ENCODE peak calls at places on chromosome 21, in four cellular contexts. One of them, this sample, is unnamed.

GRCh38 chr21:29078884-29079765 is 5.7 kb upstream of the CCT8 start:
- DNase-seq in A549: no peak
- DNase-seq in endodermal cell: no peak
- DNase-seq in astrocyte of the cerebellum: no peak
- DNase-seq in this sample: no peak

GRCh38 chr21:36916718-36917117 is 49.8 kb downstream of the HLCS start:
- DNase-seq in A549: no peak
- DNase-seq in endodermal cell: no peak
- DNase-seq in astrocyte of the cerebellum: no peak
- DNase-seq in this sample: no peak

GRCh38 chr21:35525443-35525842 is 476.3 kb upstream of the RUNX1 start:
- DNase-seq in A549: no peak
- DNase-seq in endodermal cell: no peak
- DNase-seq in astrocyte of the cerebellum: no peak
- DNase-seq in this sample: no peak

GRCh38 chr21:16243396-16243795 is 513.6 kb downstream of the USP25 start:
- DNase-seq in A549: no peak
- DNase-seq in endodermal cell: no peak
- DNase-seq in astrocyte of the cerebellum: no peak
- DNase-seq in this sample: no peak

GRCh38 chr21:40846566-40847411 is at the start of gene DSCAM:
- DNase-seq in A549: no peak
- DNase-seq in endodermal cell: peak; percentile 86
- DNase-seq in astrocyte of the cerebellum: no peak
- DNase-seq in this sample: no peak

GRCh38 chr21:45989355-45990048 is 7.9 kb downstream of the COL6A1 start:
- DNase-seq in A549: no peak
- DNase-seq in endodermal cell: no peak
- DNase-seq in astrocyte of the cerebellum: no peak
- DNase-seq in this sample: no peak

GRCh38 chr21:46649356-46649755 is 13.9 kb downstream of the PRMT2 start:
- DNase-seq in A549: no peak
- DNase-seq in endodermal cell: no peak
- DNase-seq in astrocyte of the cerebellum: no peak
- DNase-seq in this sample: no peak

GRCh38 chr21:19850157-19850556 is 1148.1 kb upstream of the NCAM2 start:
- DNase-seq in A549: no peak
- DNase-seq in endodermal cell: no peak
- DNase-seq in astrocyte of the cerebellum: no peak
- DNase-seq in this sample: no peak

GRCh38 chr21:29221259-29221744 is 77.4 kb upstream of the BACH1 start:
- DNase-seq in A549: no peak
- DNase-seq in endodermal cell: no peak
- DNase-seq in astrocyte of the cerebellum: peak; percentile 85
- DNase-seq in this sample: no peak

GRCh38 chr21:35882791-35883240 is 177.5 kb downstream of the SETD4 start:
- DNase-seq in A549: no peak
- DNase-seq in endodermal cell: no peak
- DNase-seq in astrocyte of the cerebellum: peak; percentile 11
- DNase-seq in this sample: no peak

GRCh38 chr21:36463204-36463603 is 16.7 kb downstream of the CLDN14 start:
- DNase-seq in A549: no peak
- DNase-seq in endodermal cell: no peak
- DNase-seq in astrocyte of the cerebellum: no peak
- DNase-seq in this sample: no peak

GRCh38 chr21:45991606-45992301 is 10.2 kb downstream of the COL6A1 start:
- DNase-seq in A549: no peak
- DNase-seq in endodermal cell: peak; percentile 29
- DNase-seq in astrocyte of the cerebellum: no peak
- DNase-seq in this sample: no peak

GRCh38 chr21:21415741-21416140 is 417.5 kb downstream of the NCAM2 start:
- DNase-seq in A549: no peak
- DNase-seq in endodermal cell: no peak
- DNase-seq in astrocyte of the cerebellum: no peak
- DNase-seq in this sample: no peak

GRCh38 chr21:38057626-38058025 is 141.4 kb upstream of the KCNJ6 start:
- DNase-seq in A549: no peak
- DNase-seq in endodermal cell: no peak
- DNase-seq in astrocyte of the cerebellum: no peak
- DNase-seq in this sample: no peak

GRCh38 chr21:29130234-29130993 is at the start of gene MAP3K7CL:
- DNase-seq in A549: no peak
- DNase-seq in endodermal cell: no peak
- DNase-seq in astrocyte of the cerebellum: peak; percentile 100
- DNase-seq in this sample: peak; percentile 66

GRCh38 chr21:15964181-15964855 is 234.5 kb downstream of the USP25 start:
- DNase-seq in A549: no peak
- DNase-seq in endodermal cell: no peak
- DNase-seq in astrocyte of the cerebellum: peak; percentile 19
- DNase-seq in this sample: peak; percentile 3

GRCh38 chr21:36155603-36156338 is 853 bp upstream of the DOP1B start:
- DNase-seq in A549: no peak
- DNase-seq in endodermal cell: peak; percentile 68
- DNase-seq in astrocyte of the cerebellum: no peak
- DNase-seq in this sample: no peak

GRCh38 chr21:15966216-15966615 is 236.4 kb downstream of the USP25 start:
- DNase-seq in A549: no peak
- DNase-seq in endodermal cell: no peak
- DNase-seq in astrocyte of the cerebellum: no peak
- DNase-seq in this sample: no peak

GRCh38 chr21:15731243-15731613 is 1.4 kb downstream of the USP25 start:
- DNase-seq in A549: peak; percentile 17
- DNase-seq in endodermal cell: no peak
- DNase-seq in astrocyte of the cerebellum: no peak
- DNase-seq in this sample: peak; percentile 62

GRCh38 chr21:46347203-46347550 is 23.2 kb downstream of the PCNT start:
- DNase-seq in A549: no peak
- DNase-seq in endodermal cell: no peak
- DNase-seq in astrocyte of the cerebellum: no peak
- DNase-seq in this sample: no peak

GRCh38 chr21:36211660-36212512 is 55.3 kb downstream of the DOP1B start:
- DNase-seq in A549: no peak
- DNase-seq in endodermal cell: no peak
- DNase-seq in astrocyte of the cerebellum: peak; percentile 60
- DNase-seq in this sample: peak; percentile 28

GRCh38 chr21:28737671-28738279 is 254.9 kb downstream of the LTN1 start:
- DNase-seq in A549: no peak
- DNase-seq in endodermal cell: no peak
- DNase-seq in astrocyte of the cerebellum: no peak
- DNase-seq in this sample: peak; percentile 30

GRCh38 chr21:17231771-17232170 is 281.1 kb upstream of the CXADR start:
- DNase-seq in A549: no peak
- DNase-seq in endodermal cell: no peak
- DNase-seq in astrocyte of the cerebellum: no peak
- DNase-seq in this sample: no peak

GRCh38 chr21:25428537-25428936 is 178.7 kb downstream of the MRPL39 start:
- DNase-seq in A549: no peak
- DNase-seq in endodermal cell: no peak
- DNase-seq in astrocyte of the cerebellum: no peak
- DNase-seq in this sample: no peak

GRCh38 chr21:27582946-27583270 is 616.0 kb upstream of the ADAMTS5 start:
- DNase-seq in A549: no peak
- DNase-seq in endodermal cell: no peak
- DNase-seq in astrocyte of the cerebellum: no peak
- DNase-seq in this sample: no peak
- TF ChIP-seq CTCF in A549: no peak
- TF ChIP-seq CTCF in endodermal cell: no peak
- TF ChIP-seq CTCF in astrocyte of the cerebellum: no peak
- TF ChIP-seq CTCF in this sample: no peak

GRCh38 chr21:34135330-34135729 is 62.0 kb downstream of the MRPS6 start:
- DNase-seq in A549: no peak
- DNase-seq in endodermal cell: no peak
- DNase-seq in astrocyte of the cerebellum: no peak
- DNase-seq in this sample: no peak

GRCh38 chr21:34132202-34132601 is 58.8 kb downstream of the MRPS6 start:
- DNase-seq in A549: no peak
- DNase-seq in endodermal cell: no peak
- DNase-seq in astrocyte of the cerebellum: no peak
- DNase-seq in this sample: no peak

GRCh38 chr21:34132905-34133304 is 59.5 kb downstream of the MRPS6 start:
- DNase-seq in A549: no peak
- DNase-seq in endodermal cell: no peak
- DNase-seq in astrocyte of the cerebellum: no peak
- DNase-seq in this sample: no peak

GRCh38 chr21:34133392-34133791 is 60.0 kb downstream of the MRPS6 start:
- DNase-seq in A549: no peak
- DNase-seq in endodermal cell: no peak
- DNase-seq in astrocyte of the cerebellum: no peak
- DNase-seq in this sample: no peak

GRCh38 chr21:34133802-34134201 is 60.4 kb downstream of the MRPS6 start:
- DNase-seq in A549: no peak
- DNase-seq in endodermal cell: no peak
- DNase-seq in astrocyte of the cerebellum: no peak
- DNase-seq in this sample: no peak
- TF ChIP-seq CTCF in A549: no peak
- TF ChIP-seq CTCF in endodermal cell: peak; percentile 84
- TF ChIP-seq CTCF in astrocyte of the cerebellum: peak; percentile 22
- TF ChIP-seq CTCF in this sample: peak; percentile 21

DNA sequence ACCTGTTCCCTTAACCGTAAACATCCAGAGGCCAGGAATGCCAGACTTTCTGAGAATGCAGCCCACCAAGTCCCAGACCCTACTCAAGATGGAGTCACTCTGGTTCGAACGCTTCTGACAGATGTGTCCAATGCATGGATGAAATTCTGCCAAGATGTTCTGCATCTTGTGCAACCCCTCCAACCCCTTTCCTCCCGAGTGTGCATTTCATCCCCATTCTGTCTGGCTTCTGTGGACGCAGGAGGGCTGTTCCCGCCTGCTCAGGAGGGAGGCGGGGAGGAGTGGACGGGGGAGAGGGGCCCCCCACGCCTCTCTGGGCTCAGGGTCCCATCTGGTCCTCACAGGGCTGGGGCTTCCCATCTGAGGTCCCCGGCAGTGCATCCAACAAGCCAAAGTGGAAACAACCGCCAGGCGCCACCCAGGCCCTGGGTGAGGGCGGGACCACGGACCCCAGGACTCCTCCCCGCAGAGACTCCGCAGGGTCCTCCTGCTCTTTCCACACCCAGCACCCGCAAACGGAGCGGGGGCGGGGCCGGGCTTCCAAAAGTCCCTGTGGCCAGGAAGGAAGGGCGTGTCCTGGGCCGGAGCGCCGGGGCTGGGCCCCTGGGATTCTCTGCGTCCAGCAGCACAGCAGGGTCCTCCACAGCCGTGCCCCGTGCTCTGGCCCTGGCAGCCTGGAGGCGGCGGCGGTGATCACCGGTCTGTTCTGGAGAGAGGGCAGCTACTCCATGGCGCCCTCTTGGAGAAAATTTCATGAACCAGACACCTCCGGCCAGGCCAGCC is 27.7 kb upstream of the SUMO3 start:
- DNase-seq in A549: peak; percentile 77
- DNase-seq in endodermal cell: peak; percentile 95
- DNase-seq in astrocyte of the cerebellum: no peak
- DNase-seq in this sample: peak; percentile 63
- TF ChIP-seq CTCF in A549: peak; percentile 48
- TF ChIP-seq CTCF in endodermal cell: peak; percentile 73
- TF ChIP-seq CTCF in astrocyte of the cerebellum: peak; percentile 23
- TF ChIP-seq CTCF in this sample: peak; percentile 32

GRCh38 chr21:39182016-39182415 is 1.2 kb downstream of the PSMG1 start:
- DNase-seq in A549: no peak
- DNase-seq in endodermal cell: no peak
- DNase-seq in astrocyte of the cerebellum: no peak
- DNase-seq in this sample: peak; percentile 11

GRCh38 chr21:39181205-39181818 is 1.9 kb downstream of the PSMG1 start:
- DNase-seq in A549: no peak
- DNase-seq in endodermal cell: no peak
- DNase-seq in astrocyte of the cerebellum: no peak
- DNase-seq in this sample: no peak

GRCh38 chr21:39182484-39183271 is 573 bp downstream of the PSMG1 start:
- DNase-seq in A549: no peak
- DNase-seq in endodermal cell: no peak
- DNase-seq in astrocyte of the cerebellum: no peak
- DNase-seq in this sample: peak; percentile 18

GRCh38 chr21:39183272-39184049 is at the start of gene PSMG1:
- DNase-seq in A549: peak; percentile 44
- DNase-seq in endodermal cell: peak; percentile 98
- DNase-seq in astrocyte of the cerebellum: peak; percentile 85
- DNase-seq in this sample: peak; percentile 95

GRCh38 chr21:39180429-39181019 is 2.7 kb downstream of the PSMG1 start:
- DNase-seq in A549: no peak
- DNase-seq in endodermal cell: no peak
- DNase-seq in astrocyte of the cerebellum: no peak
- DNase-seq in this sample: peak; percentile 13
- TF ChIP-seq CTCF in A549: no peak
- TF ChIP-seq CTCF in endodermal cell: peak; percentile 62
- TF ChIP-seq CTCF in astrocyte of the cerebellum: peak; percentile 24
- TF ChIP-seq CTCF in this sample: peak; percentile 29

GRCh38 chr21:30268608-30269197 is 14.0 kb downstream of the KRTAP24-1 start:
- DNase-seq in A549: no peak
- DNase-seq in endodermal cell: peak; percentile 69
- DNase-seq in astrocyte of the cerebellum: no peak
- DNase-seq in this sample: peak; percentile 32
- TF ChIP-seq CTCF in A549: no peak
- TF ChIP-seq CTCF in endodermal cell: peak; percentile 85
- TF ChIP-seq CTCF in astrocyte of the cerebellum: peak; percentile 14
- TF ChIP-seq CTCF in this sample: no peak

GRCh38 chr21:41878831-41879189 is 334 bp downstream of the PRDM15 start:
- DNase-seq in A549: peak; percentile 56
- DNase-seq in endodermal cell: peak; percentile 88
- DNase-seq in astrocyte of the cerebellum: peak; percentile 57
- DNase-seq in this sample: peak; percentile 73

GRCh38 chr21:41877901-41878830 is 978 bp downstream of the PRDM15 start:
- DNase-seq in A549: no peak
- DNase-seq in endodermal cell: peak; percentile 73
- DNase-seq in astrocyte of the cerebellum: peak; percentile 22
- DNase-seq in this sample: peak; percentile 64

GRCh38 chr21:41880153-41880552 is 1.0 kb upstream of the PRDM15 start:
- DNase-seq in A549: no peak
- DNase-seq in endodermal cell: no peak
- DNase-seq in astrocyte of the cerebellum: no peak
- DNase-seq in this sample: no peak

GRCh38 chr21:41881051-41881450 is 1.9 kb upstream of the PRDM15 start:
- DNase-seq in A549: no peak
- DNase-seq in endodermal cell: no peak
- DNase-seq in astrocyte of the cerebellum: no peak
- DNase-seq in this sample: no peak

DNA sequence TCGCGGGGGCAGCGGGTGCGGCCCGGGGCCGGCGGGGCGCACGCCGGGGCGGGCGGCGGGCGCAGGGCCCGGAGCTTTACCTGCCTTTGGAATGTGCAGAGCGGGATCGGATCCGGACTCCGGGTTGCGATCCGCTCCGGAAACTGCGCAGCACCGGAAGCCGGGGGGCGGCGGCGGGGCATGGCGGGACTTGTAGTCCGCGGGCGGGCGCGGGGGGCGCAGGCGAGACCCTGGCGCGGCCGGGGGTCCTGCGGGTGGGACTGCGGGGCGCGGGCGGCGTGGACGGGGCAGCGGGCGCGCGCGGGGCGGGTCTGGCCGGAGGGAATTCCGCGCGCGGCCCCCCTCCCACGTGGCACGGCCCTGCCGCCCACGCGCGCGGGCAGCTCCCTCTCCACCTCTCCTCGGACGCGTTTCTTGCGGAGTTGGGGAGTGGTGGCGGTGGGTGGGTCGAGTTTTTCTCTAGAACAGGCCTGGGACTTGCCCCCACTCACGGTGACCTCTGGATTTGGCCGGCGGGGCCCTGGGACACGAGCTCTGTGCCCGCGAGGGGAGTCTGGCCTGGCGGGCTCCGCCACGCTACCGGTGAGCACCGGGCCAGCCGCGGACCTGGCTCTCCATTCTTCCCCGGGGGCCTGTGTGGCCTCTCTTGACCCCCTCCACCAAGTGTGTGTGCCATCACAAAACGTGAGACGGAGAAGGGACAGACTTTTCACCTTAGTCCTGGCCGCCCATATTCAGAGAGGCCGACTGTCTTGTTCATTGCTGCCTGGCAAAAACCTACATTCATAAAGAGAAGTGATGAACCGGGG is at the start of gene PRDM15:
- DNase-seq in A549: peak; percentile 53
- DNase-seq in endodermal cell: peak; percentile 93
- DNase-seq in astrocyte of the cerebellum: peak; percentile 47
- DNase-seq in this sample: peak; percentile 69
- TF ChIP-seq CTCF in A549: no peak
- TF ChIP-seq CTCF in endodermal cell: no peak
- TF ChIP-seq CTCF in astrocyte of the cerebellum: no peak
- TF ChIP-seq CTCF in this sample: no peak

This sample was measured in MCF 10A.